ENCODE peak calls at places on chromosome 18, in six cellular contexts. One of them, this sample, is unnamed.

GRCh38 chr18:79988925-79989361 is 580 bp upstream of the TXNL4A start:
- DNase-seq in GM23248: peak; percentile 78
- DNase-seq in HCT116: no peak
- DNase-seq in fibroblast of lung: peak; percentile 66
- DNase-seq in A673: peak; percentile 50
- DNase-seq in PC-9: peak; percentile 67
- DNase-seq in this sample: peak; percentile 44

GRCh38 chr18:56890632-56891031 is 239.5 kb downstream of the WDR7 start:
- DNase-seq in GM23248: peak; percentile 87
- DNase-seq in HCT116: no peak
- DNase-seq in fibroblast of lung: peak; percentile 79
- DNase-seq in A673: no peak
- DNase-seq in PC-9: peak; percentile 81
- DNase-seq in this sample: peak; percentile 97

GRCh38 chr18:23143871-23144270 is 8.6 kb downstream of the CABLES1 start:
- DNase-seq in GM23248: no peak
- DNase-seq in HCT116: no peak
- DNase-seq in fibroblast of lung: peak; percentile 32
- DNase-seq in A673: no peak
- DNase-seq in PC-9: no peak
- DNase-seq in this sample: peak; percentile 37

GRCh38 chr18:12880532-12880892 is 3.5 kb downstream of the PTPN2 start:
- DNase-seq in GM23248: no peak
- DNase-seq in HCT116: no peak
- DNase-seq in fibroblast of lung: no peak
- DNase-seq in A673: no peak
- DNase-seq in PC-9: no peak
- DNase-seq in this sample: no peak

GRCh38 chr18:25516121-25516520 is 164.2 kb upstream of the ZNF521 start:
- DNase-seq in GM23248: no peak
- DNase-seq in HCT116: no peak
- DNase-seq in fibroblast of lung: no peak
- DNase-seq in A673: no peak
- DNase-seq in PC-9: no peak
- DNase-seq in this sample: no peak

GRCh38 chr18:79905389-79905911 is 46.0 kb downstream of the SLC66A2 start:
- DNase-seq in GM23248: peak; percentile 13
- DNase-seq in HCT116: no peak
- DNase-seq in fibroblast of lung: peak; percentile 15
- DNase-seq in A673: no peak
- DNase-seq in PC-9: no peak
- DNase-seq in this sample: peak; percentile 36

GRCh38 chr18:76528477-76529432 is 33.7 kb upstream of the ZNF516 start:
- DNase-seq in GM23248: peak; percentile 70
- DNase-seq in HCT116: no peak
- DNase-seq in fibroblast of lung: peak; percentile 86
- DNase-seq in A673: peak; percentile 64
- DNase-seq in PC-9: peak; percentile 43
- DNase-seq in this sample: peak; percentile 39

GRCh38 chr18:73564073-73564472 is 583.6 kb downstream of the FBXO15 start:
- DNase-seq in GM23248: peak; percentile 90
- DNase-seq in HCT116: no peak
- DNase-seq in fibroblast of lung: peak; percentile 57
- DNase-seq in A673: peak; percentile 40
- DNase-seq in PC-9: peak; percentile 95
- DNase-seq in this sample: peak; percentile 72

GRCh38 chr18:51009071-51009470 is 20.9 kb upstream of the SMAD4 start:
- DNase-seq in GM23248: peak; percentile 35
- DNase-seq in HCT116: no peak
- DNase-seq in fibroblast of lung: no peak
- DNase-seq in A673: peak; percentile 19
- DNase-seq in PC-9: no peak
- DNase-seq in this sample: peak; percentile 18

GRCh38 chr18:11819938-11820337 is 31.3 kb upstream of the CHMP1B start:
- DNase-seq in GM23248: no peak
- DNase-seq in HCT116: no peak
- DNase-seq in fibroblast of lung: no peak
- DNase-seq in A673: no peak
- DNase-seq in PC-9: no peak
- DNase-seq in this sample: no peak

GRCh38 chr18:35158728-35159443 is 81.9 kb upstream of the ZNF397 start:
- DNase-seq in GM23248: no peak
- DNase-seq in HCT116: no peak
- DNase-seq in fibroblast of lung: no peak
- DNase-seq in A673: no peak
- DNase-seq in PC-9: no peak
- DNase-seq in this sample: no peak

GRCh38 chr18:3463052-3463451 is 13.1 kb downstream of the TGIF1 start:
- DNase-seq in GM23248: peak; percentile 79
- DNase-seq in HCT116: no peak
- DNase-seq in fibroblast of lung: peak; percentile 48
- DNase-seq in A673: peak; percentile 50
- DNase-seq in PC-9: no peak
- DNase-seq in this sample: peak; percentile 55
- H3K27ac ChIP-seq in GM23248: peak overlapping the region; percentile 46
- H3K27ac ChIP-seq in HCT116: peak overlapping the region; percentile 32
- H3K27ac ChIP-seq in fibroblast of lung: no peak overlapping the region
- H3K27ac ChIP-seq in A673: peak overlapping the region; percentile 9
- H3K27ac ChIP-seq in PC-9: peak overlapping the region; percentile 39
- H3K27ac ChIP-seq in this sample: peak overlapping the region; percentile 3

DNA sequence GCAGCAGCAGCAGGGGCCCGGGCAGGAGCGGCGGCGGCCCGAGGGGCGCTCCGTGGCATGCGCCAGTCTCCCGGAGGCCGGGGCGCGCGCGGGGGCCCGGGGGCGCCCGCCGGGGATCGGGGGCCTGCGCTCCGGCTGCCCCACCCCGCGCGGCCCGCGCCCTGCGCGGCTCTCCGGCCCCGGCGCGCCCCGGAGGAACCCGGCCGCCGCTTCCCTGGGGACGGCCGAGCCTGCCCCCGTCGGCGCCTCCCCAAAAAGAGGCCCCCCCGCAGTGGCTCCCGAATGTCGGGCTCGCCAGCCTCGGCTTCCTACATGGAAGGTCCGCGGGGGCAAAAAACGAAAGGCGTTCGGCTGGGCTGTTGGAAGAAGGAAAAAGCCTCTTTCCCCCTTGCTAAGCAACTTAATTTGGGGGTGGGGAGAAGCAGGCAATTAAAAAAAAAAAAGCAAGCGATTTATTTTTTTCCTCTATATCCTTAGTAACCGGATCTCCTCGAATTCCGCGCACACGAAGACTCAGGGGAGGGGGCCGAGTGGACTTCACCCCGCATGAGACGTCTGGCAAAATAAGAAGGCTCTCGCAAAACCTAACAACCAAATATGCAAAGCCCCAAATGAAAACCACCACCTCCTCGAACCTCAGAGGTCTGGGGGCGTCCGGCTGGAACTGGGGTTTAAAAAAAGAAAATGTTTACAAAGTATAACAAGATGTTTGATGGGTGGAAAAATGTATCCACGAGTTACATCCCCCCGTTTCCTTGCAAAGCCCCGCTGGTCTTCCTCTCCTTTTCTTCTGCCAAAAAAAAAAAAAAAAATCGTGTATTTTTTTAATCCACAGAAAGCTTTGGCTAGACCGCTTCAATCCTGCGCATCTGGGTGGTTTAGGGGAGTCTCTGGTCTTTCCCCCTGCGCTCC is at the start of gene SMAD7:
- DNase-seq in GM23248: peak; percentile 64
- DNase-seq in HCT116: no peak
- DNase-seq in fibroblast of lung: peak; percentile 46
- DNase-seq in A673: peak; percentile 48
- DNase-seq in PC-9: no peak
- DNase-seq in this sample: no peak
- TF ChIP-seq EZH2 in GM23248: no peak
- TF ChIP-seq EZH2 in HCT116: no peak
- TF ChIP-seq EZH2 in fibroblast of lung: no peak
- TF ChIP-seq EZH2 in A673: no peak
- TF ChIP-seq EZH2 in PC-9: no peak
- TF ChIP-seq EZH2 in this sample: no peak

GRCh38 chr18:2391470-2391869 is 179.8 kb downstream of the METTL4 start:
- DNase-seq in GM23248: no peak
- DNase-seq in HCT116: no peak
- DNase-seq in fibroblast of lung: no peak
- DNase-seq in A673: no peak
- DNase-seq in PC-9: no peak
- DNase-seq in this sample: no peak
- H3K27ac ChIP-seq in GM23248: no peak overlapping the region
- H3K27ac ChIP-seq in HCT116: no peak overlapping the region
- H3K27ac ChIP-seq in fibroblast of lung: no peak overlapping the region
- H3K27ac ChIP-seq in A673: no peak overlapping the region
- H3K27ac ChIP-seq in PC-9: no peak overlapping the region
- H3K27ac ChIP-seq in this sample: no peak overlapping the region

GRCh38 chr18:44680271-44681038 is at the start of gene SETBP1:
- DNase-seq in GM23248: peak; percentile 69
- DNase-seq in HCT116: no peak
- DNase-seq in fibroblast of lung: peak; percentile 72
- DNase-seq in A673: peak; percentile 60
- DNase-seq in PC-9: no peak
- DNase-seq in this sample: peak; percentile 48
- TF ChIP-seq EZH2 in GM23248: no peak
- TF ChIP-seq EZH2 in HCT116: no peak
- TF ChIP-seq EZH2 in fibroblast of lung: no peak
- TF ChIP-seq EZH2 in A673: no peak
- TF ChIP-seq EZH2 in PC-9: no peak
- TF ChIP-seq EZH2 in this sample: peak; percentile 1

GRCh38 chr18:46702399-46702798 is 45.4 kb upstream of the LOXHD1 start:
- DNase-seq in GM23248: no peak
- DNase-seq in HCT116: no peak
- DNase-seq in fibroblast of lung: no peak
- DNase-seq in A673: no peak
- DNase-seq in PC-9: no peak
- DNase-seq in this sample: no peak
- H3K27ac ChIP-seq in GM23248: no peak overlapping the region
- H3K27ac ChIP-seq in HCT116: no peak overlapping the region
- H3K27ac ChIP-seq in fibroblast of lung: no peak overlapping the region
- H3K27ac ChIP-seq in A673: no peak overlapping the region
- H3K27ac ChIP-seq in PC-9: no peak overlapping the region
- H3K27ac ChIP-seq in this sample: no peak overlapping the region